ENCODE peak calls at places on chromosomes 16 and 17, in nine cellular contexts. K is ovary, F is prostate gland, P is epithelial cell of esophagus, U is bronchial epithelial cell, Z is fibroblast of mammary gland, T is kidney epithelial cell, E is fibroblast of the aortic adventitia, A is AG04450. V is an unnamed sample.

GRCh38 chr16:80570106-80570478 is 29.3 kb downstream of the DYNLRB2 start:
- DNase-seq in T (no peak), A (no peak), Z (peak; percentile 60), E (peak; percentile 89), F (no peak), K (no peak), P (no peak), U (no peak), V (no peak)

GRCh38 chr16:11916524-11917285 is 949 bp upstream of the GSPT1 start:
- DNase-seq in E (peak; percentile 62), A (no peak), P (peak; percentile 85), Z (peak; percentile 79), K (no peak), F (peak; percentile 67), U (peak; percentile 90), T (no peak), V (no peak)

GRCh38 chr16:89801800-89802199 is 14.6 kb downstream of the FANCA start:
- DNase-seq in F (no peak), U (no peak), Z (peak; percentile 27), T (no peak), K (no peak), E (peak; percentile 10), P (no peak), A (no peak), V (no peak)

GRCh38 chr16:4114257-4115208 is 1.7 kb downstream of the ADCY9 start:
- DNase-seq in T (no peak), K (peak; percentile 44), U (no peak), A (no peak), P (no peak), F (no peak), E (no peak), Z (peak; percentile 21), V (no peak)

GRCh38 chr17:19928299-19928698 is 49.3 kb downstream of the AKAP10 start:
- DNase-seq in F (no peak), E (peak; percentile 26), A (no peak), T (no peak), P (no peak), U (no peak), Z (peak; percentile 26), K (no peak), V (no peak)

GRCh38 chr16:80804061-80804450 is 342 bp downstream of the CDYL2 start:
- DNase-seq in Z (peak; percentile 31), A (peak; percentile 30), F (peak; percentile 24), T (no peak), K (no peak), U (no peak), P (peak; percentile 47), E (peak; percentile 52), V (peak; percentile 42)

GRCh38 chr17:2414665-2415064 is 13.8 kb upstream of the MNT start:
- DNase-seq in E (no peak), T (no peak), P (no peak), K (no peak), Z (no peak), F (no peak), A (no peak), U (no peak), V (no peak)

GRCh38 chr17:62967111-62967449 is 1.0 kb downstream of the TANC2 start:
- DNase-seq in T (no peak), P (no peak), A (no peak), U (no peak), E (no peak), Z (no peak), F (no peak), K (no peak), V (no peak)

GRCh38 chr17:67400193-67400592 is 23.1 kb downstream of the PITPNC1 start:
- DNase-seq in T (no peak), A (no peak), K (no peak), U (no peak), F (no peak), Z (no peak), E (no peak), P (no peak), V (no peak)

GRCh38 chr16:609316-609715 is 19.4 kb downstream of the RAB40C start:
- DNase-seq in T (no peak), Z (no peak), K (no peak), U (no peak), F (no peak), E (no peak), P (no peak), A (no peak), V (no peak)

GRCh38 chr16:48824271-48824670 is 214.3 kb upstream of the N4BP1 start:
- DNase-seq in K (no peak), P (no peak), E (no peak), A (no peak), U (no peak), F (no peak), Z (peak; percentile 7), T (no peak), V (no peak)

GRCh38 chr17:68738044-68738443 is 136.9 kb upstream of the FAM20A start:
- DNase-seq in K (peak; percentile 56), A (no peak), Z (no peak), F (no peak), U (no peak), E (peak; percentile 50), T (no peak), P (no peak), V (no peak)

GRCh38 chr17:76104140-76104895 is 731 bp upstream of the EXOC7 start:
- DNase-seq in F (no peak), E (no peak), K (no peak), P (no peak), T (no peak), A (no peak), U (no peak), Z (no peak), V (no peak)

GRCh38 chr17:20223808-20224328 is 214.7 kb downstream of the SPECC1 start:
- DNase-seq in K (no peak), A (no peak), F (no peak), Z (no peak), E (peak; percentile 1), P (peak; percentile 82), T (no peak), U (peak; percentile 90), V (no peak)

GRCh38 chr17:78726471-78727010 is 55.5 kb downstream of the CYTH1 start:
- DNase-seq in T (no peak), F (no peak), K (no peak), A (no peak), Z (no peak), U (no peak), E (no peak), P (no peak), V (no peak)

GRCh38 chr17:78723957-78724356 is 58.1 kb downstream of the CYTH1 start:
- DNase-seq in A (no peak), F (no peak), P (no peak), Z (no peak), T (no peak), E (no peak), K (no peak), U (no peak), V (no peak)

GRCh38 chr17:78724544-78724943 is 57.5 kb downstream of the CYTH1 start:
- DNase-seq in U (no peak), P (peak; percentile 37), K (no peak), T (no peak), Z (no peak), F (peak; percentile 66), A (no peak), E (no peak), V (no peak)

GRCh38 chr17:78725448-78726021 is 56.5 kb downstream of the CYTH1 start:
- DNase-seq in A (no peak), E (no peak), U (no peak), P (no peak), K (no peak), Z (no peak), T (no peak), F (no peak), V (no peak)

GRCh38 chr17:78724999-78725398 is 57.1 kb downstream of the CYTH1 start:
- DNase-seq in P (no peak), K (no peak), Z (no peak), U (no peak), E (no peak), F (no peak), T (no peak), A (no peak), V (no peak)
- TF ChIP-seq CTCF in P (no peak), K (no peak), Z (no peak), U (no peak), E (no peak), F (no peak), T (no peak), A (no peak), V (no peak)

GRCh38 chr17:49516190-49516589 is 21.1 kb downstream of the NGFR start:
- DNase-seq in A (no peak), F (peak; percentile 30), T (no peak), P (no peak), E (peak; percentile 47), Z (peak; percentile 57), U (no peak), K (no peak), V (no peak)

GRCh38 chr17:49515196-49515770 is 20.2 kb downstream of the NGFR start:
- DNase-seq in P (peak; percentile 61), U (peak; percentile 55), T (peak; percentile 83), E (peak; percentile 99), F (peak; percentile 83), Z (peak; percentile 99), K (peak; percentile 94), A (peak; percentile 89), V (no peak)

GRCh38 chr17:49513616-49514373 is 18.7 kb downstream of the NGFR start:
- DNase-seq in P (no peak), Z (no peak), E (no peak), U (no peak), A (no peak), K (peak; percentile 54), F (no peak), T (no peak), V (no peak)

GRCh38 chr17:49513044-49513395 is 17.9 kb downstream of the NGFR start:
- DNase-seq in F (no peak), Z (no peak), K (no peak), T (no peak), E (no peak), U (no peak), A (no peak), P (no peak), V (no peak)

DNA sequence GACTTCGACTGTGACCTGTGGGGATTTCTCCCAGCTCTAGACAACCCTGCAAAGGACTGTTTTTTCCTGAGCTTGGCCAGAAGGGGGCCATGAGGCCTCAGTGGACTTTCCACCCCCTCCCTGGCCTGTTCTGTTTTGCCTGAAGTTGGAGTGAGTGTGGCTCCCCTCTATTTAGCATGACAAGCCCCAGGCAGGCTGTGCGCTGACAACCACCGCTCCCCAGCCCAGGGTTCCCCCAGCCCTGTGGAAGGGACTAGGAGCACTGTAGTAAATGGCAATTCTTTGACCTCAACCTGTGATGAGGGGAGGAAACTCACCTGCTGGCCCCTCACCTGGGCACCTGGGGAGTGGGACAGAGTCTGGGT is 19.3 kb downstream of the NGFR start:
- DNase-seq in A (no peak), P (no peak), T (no peak), U (no peak), K (no peak), Z (peak; percentile 45), F (no peak), E (peak; percentile 45), V (no peak)
- TF ChIP-seq CTCF in A (peak; percentile 46), P (no peak), T (peak; percentile 30), U (peak; percentile 28), K (no peak), Z (peak; percentile 42), F (no peak), E (peak; percentile 43), V (no peak)

GRCh38 chr17:31130286-31131224 is 35.8 kb downstream of the NF1 start:
- DNase-seq in P (no peak), F (no peak), K (no peak), Z (no peak), E (no peak), U (no peak), A (no peak), T (no peak), V (no peak)
- TF ChIP-seq CTCF in P (no peak), F (no peak), K (no peak), Z (no peak), E (no peak), U (no peak), A (no peak), T (no peak), V (no peak)

GRCh38 chr17:6352016-6352415 is 82.9 kb downstream of the AIPL1 start:
- DNase-seq in E (no peak), F (no peak), A (no peak), U (no peak), Z (no peak), P (no peak), T (no peak), K (no peak), V (no peak)
- TF ChIP-seq CTCF in E (no peak), F (no peak), A (no peak), U (no peak), Z (no peak), P (no peak), T (no peak), K (no peak), V (no peak)